ENCODE peak calls at places on chromosome 3, in eight cellular contexts. One of them, this sample, is unnamed.

GRCh38 chr3:138646527-138646926 is 38.0 kb downstream of the FAIM start:
- DNase-seq in body of pancreas: no peak
- DNase-seq in tibial nerve: no peak
- DNase-seq in HepG2: no peak
- DNase-seq in H9: no peak
- DNase-seq in ovary: no peak
- DNase-seq in SJSA1: no peak
- DNase-seq in Caco-2: no peak
- DNase-seq in this sample: no peak

GRCh38 chr3:48411606-48412374 is 18.1 kb downstream of the PLXNB1 start:
- DNase-seq in tibial nerve: peak; percentile 4
- DNase-seq in ovary: no peak
- DNase-seq in H9: no peak
- DNase-seq in SJSA1: no peak
- DNase-seq in Caco-2: no peak
- DNase-seq in body of pancreas: peak; percentile 3
- DNase-seq in HepG2: no peak
- DNase-seq in this sample: no peak

GRCh38 chr3:4417449-4417848 is 49.6 kb downstream of the SUMF1 start:
- DNase-seq in tibial nerve: no peak
- DNase-seq in body of pancreas: no peak
- DNase-seq in H9: no peak
- DNase-seq in SJSA1: no peak
- DNase-seq in ovary: no peak
- DNase-seq in Caco-2: no peak
- DNase-seq in HepG2: no peak
- DNase-seq in this sample: no peak

GRCh38 chr3:176651622-176652021 is 545.7 kb downstream of the TBL1XR1 start:
- DNase-seq in ovary: no peak
- DNase-seq in tibial nerve: no peak
- DNase-seq in body of pancreas: no peak
- DNase-seq in SJSA1: no peak
- DNase-seq in HepG2: no peak
- DNase-seq in H9: no peak
- DNase-seq in Caco-2: no peak
- DNase-seq in this sample: no peak

GRCh38 chr3:123571264-123571972 is 13.4 kb downstream of the HACD2 start:
- DNase-seq in HepG2: no peak
- DNase-seq in tibial nerve: no peak
- DNase-seq in body of pancreas: no peak
- DNase-seq in ovary: no peak
- DNase-seq in H9: peak; percentile 80
- DNase-seq in SJSA1: no peak
- DNase-seq in Caco-2: no peak
- DNase-seq in this sample: no peak

GRCh38 chr3:53171827-53172505 is 11.0 kb downstream of the PRKCD start:
- DNase-seq in HepG2: no peak
- DNase-seq in H9: peak; percentile 72
- DNase-seq in tibial nerve: no peak
- DNase-seq in Caco-2: no peak
- DNase-seq in body of pancreas: no peak
- DNase-seq in ovary: no peak
- DNase-seq in SJSA1: no peak
- DNase-seq in this sample: no peak

GRCh38 chr3:97817965-97818364 is 3.8 kb upstream of the CRYBG3 start:
- DNase-seq in SJSA1: no peak
- DNase-seq in tibial nerve: no peak
- DNase-seq in HepG2: no peak
- DNase-seq in H9: no peak
- DNase-seq in Caco-2: no peak
- DNase-seq in ovary: no peak
- DNase-seq in body of pancreas: no peak
- DNase-seq in this sample: no peak

GRCh38 chr3:188789201-188789600 is 382.6 kb upstream of the TPRG1 start:
- DNase-seq in SJSA1: no peak
- DNase-seq in Caco-2: no peak
- DNase-seq in body of pancreas: no peak
- DNase-seq in H9: no peak
- DNase-seq in ovary: no peak
- DNase-seq in tibial nerve: no peak
- DNase-seq in HepG2: no peak
- DNase-seq in this sample: no peak

GRCh38 chr3:65174713-65175112 is 486.9 kb upstream of the ADAMTS9 start:
- DNase-seq in SJSA1: no peak
- DNase-seq in tibial nerve: no peak
- DNase-seq in ovary: no peak
- DNase-seq in Caco-2: no peak
- DNase-seq in H9: no peak
- DNase-seq in body of pancreas: no peak
- DNase-seq in HepG2: no peak
- DNase-seq in this sample: no peak

DNA sequence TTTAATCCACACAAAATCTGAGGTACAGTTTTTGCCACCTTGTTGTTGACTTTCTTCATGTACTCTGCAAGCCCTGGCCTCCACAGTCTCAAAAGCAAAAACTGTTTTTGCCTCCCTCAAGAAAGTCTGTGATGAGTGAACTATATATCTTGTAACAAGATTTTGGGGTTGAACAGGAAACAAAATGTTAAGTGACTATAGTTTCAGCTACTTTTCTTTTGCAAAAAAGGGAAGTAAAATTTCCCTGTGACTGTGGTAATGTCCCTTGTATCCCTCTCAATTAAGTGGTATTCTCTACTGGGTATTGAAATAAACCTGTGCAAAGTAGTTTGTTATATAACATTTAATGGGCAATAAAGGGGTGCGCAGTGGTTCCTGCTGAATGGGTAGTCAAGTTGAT is 21.3 kb upstream of the SCAANT1 start:
- DNase-seq in tibial nerve: no peak
- DNase-seq in H9: no peak
- DNase-seq in Caco-2: no peak
- DNase-seq in ovary: no peak
- DNase-seq in body of pancreas: no peak
- DNase-seq in SJSA1: no peak
- DNase-seq in HepG2: no peak
- DNase-seq in this sample: no peak
- H3K4me1 ChIP-seq in tibial nerve: peaks cover 63% of the 10 kb centered on the region
- H3K4me1 ChIP-seq in H9: peaks cover 4% of the 10 kb centered on the region
- H3K4me1 ChIP-seq in Caco-2: peaks cover 30% of the 10 kb centered on the region
- H3K4me1 ChIP-seq in ovary: peaks cover 4% of the 10 kb centered on the region
- H3K4me1 ChIP-seq in body of pancreas: peaks cover 89% of the 10 kb centered on the region
- H3K4me1 ChIP-seq in SJSA1: peaks cover 9% of the 10 kb centered on the region
- H3K4me1 ChIP-seq in HepG2: peaks cover 41% of the 10 kb centered on the region
- H3K4me1 ChIP-seq in this sample: peaks cover 7% of the 10 kb centered on the region

DNA sequence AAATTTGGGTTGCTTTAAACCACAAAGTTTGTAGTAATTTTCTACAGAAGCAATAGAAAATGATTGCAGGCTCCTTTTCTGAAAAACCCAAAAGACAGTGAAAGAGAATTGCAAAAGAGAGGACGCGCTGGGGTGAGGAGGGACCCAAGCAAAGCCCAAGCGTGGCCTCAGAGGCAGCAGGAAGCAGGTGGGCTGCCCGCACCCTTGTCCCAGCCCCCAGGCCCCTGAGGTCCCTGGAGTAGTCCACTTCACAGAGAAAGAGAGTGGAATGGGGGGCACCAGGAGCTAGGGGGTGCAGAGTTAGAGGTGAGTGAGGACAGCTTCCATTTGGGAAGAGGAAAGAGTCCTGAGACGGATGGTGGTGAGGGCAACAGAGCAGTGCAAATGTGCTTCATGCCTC is 11.6 kb downstream of the DNAJB8 start:
- DNase-seq in tibial nerve: no peak
- DNase-seq in ovary: no peak
- DNase-seq in body of pancreas: no peak
- DNase-seq in HepG2: no peak
- DNase-seq in SJSA1: no peak
- DNase-seq in Caco-2: no peak
- DNase-seq in H9: no peak
- DNase-seq in this sample: no peak
- H3K27me3 ChIP-seq in tibial nerve: no peaks in the 10 kb centered on the region
- H3K27me3 ChIP-seq in ovary: no peaks in the 10 kb centered on the region
- H3K27me3 ChIP-seq in body of pancreas: no peaks in the 10 kb centered on the region
- H3K27me3 ChIP-seq in HepG2: peaks cover 29% of the 10 kb centered on the region
- H3K27me3 ChIP-seq in SJSA1: peaks cover 3% of the 10 kb centered on the region
- H3K27me3 ChIP-seq in Caco-2: no peaks in the 10 kb centered on the region
- H3K27me3 ChIP-seq in H9: no peaks in the 10 kb centered on the region
- H3K27me3 ChIP-seq in this sample: no peaks in the 10 kb centered on the region

DNA sequence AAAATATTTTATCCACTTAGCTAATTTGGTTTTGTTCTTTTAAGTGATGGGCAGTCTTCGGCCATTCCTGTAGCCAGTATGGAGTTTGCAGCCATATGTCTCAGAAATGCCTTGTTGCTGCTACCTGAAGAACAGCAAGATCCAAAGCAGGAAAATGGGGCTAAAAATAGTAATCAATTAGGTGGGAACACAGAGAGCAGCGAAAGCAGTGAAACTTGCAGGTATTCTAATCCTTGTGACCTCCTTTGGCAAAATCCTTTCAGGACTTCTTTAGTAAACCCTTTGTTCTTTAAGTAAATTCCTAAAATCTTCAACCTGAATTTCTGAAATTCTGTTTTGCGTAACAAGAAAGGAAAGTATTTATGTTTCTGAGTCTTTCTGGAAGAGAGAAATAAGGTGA is 49.8 kb downstream of the CNOT10 start:
- DNase-seq in ovary: no peak
- DNase-seq in HepG2: no peak
- DNase-seq in H9: no peak
- DNase-seq in tibial nerve: no peak
- DNase-seq in body of pancreas: no peak
- DNase-seq in Caco-2: no peak
- DNase-seq in SJSA1: no peak
- DNase-seq in this sample: no peak
- H3K4me1 ChIP-seq in ovary: no peaks in the 10 kb centered on the region
- H3K4me1 ChIP-seq in HepG2: no peaks in the 10 kb centered on the region
- H3K4me1 ChIP-seq in H9: no peaks in the 10 kb centered on the region
- H3K4me1 ChIP-seq in tibial nerve: no peaks in the 10 kb centered on the region
- H3K4me1 ChIP-seq in body of pancreas: no peaks in the 10 kb centered on the region
- H3K4me1 ChIP-seq in Caco-2: no peaks in the 10 kb centered on the region
- H3K4me1 ChIP-seq in SJSA1: no peaks in the 10 kb centered on the region
- H3K4me1 ChIP-seq in this sample: no peaks in the 10 kb centered on the region

GRCh38 chr3:133746722-133747086 is 511 bp downstream of the TF start:
- DNase-seq in SJSA1: no peak
- DNase-seq in Caco-2: no peak
- DNase-seq in ovary: no peak
- DNase-seq in H9: no peak
- DNase-seq in HepG2: no peak
- DNase-seq in body of pancreas: no peak
- DNase-seq in tibial nerve: no peak
- DNase-seq in this sample: no peak

GRCh38 chr3:133744241-133744640 is 2.0 kb upstream of the TF start:
- DNase-seq in body of pancreas: no peak
- DNase-seq in SJSA1: no peak
- DNase-seq in ovary: no peak
- DNase-seq in H9: no peak
- DNase-seq in tibial nerve: no peak
- DNase-seq in HepG2: no peak
- DNase-seq in Caco-2: no peak
- DNase-seq in this sample: no peak

GRCh38 chr3:133747373-133747772 is 1.2 kb downstream of the TF start:
- DNase-seq in body of pancreas: no peak
- DNase-seq in H9: no peak
- DNase-seq in Caco-2: no peak
- DNase-seq in tibial nerve: no peak
- DNase-seq in HepG2: no peak
- DNase-seq in ovary: no peak
- DNase-seq in SJSA1: no peak
- DNase-seq in this sample: no peak

GRCh38 chr3:133745981-133746721 is at the start of gene TF:
- DNase-seq in body of pancreas: no peak
- DNase-seq in SJSA1: no peak
- DNase-seq in H9: no peak
- DNase-seq in ovary: no peak
- DNase-seq in tibial nerve: no peak
- DNase-seq in HepG2: peak; percentile 95
- DNase-seq in Caco-2: no peak
- DNase-seq in this sample: no peak

GRCh38 chr3:133745108-133745507 is 1.1 kb upstream of the TF start:
- DNase-seq in Caco-2: no peak
- DNase-seq in HepG2: no peak
- DNase-seq in SJSA1: no peak
- DNase-seq in body of pancreas: no peak
- DNase-seq in H9: no peak
- DNase-seq in tibial nerve: no peak
- DNase-seq in ovary: no peak
- DNase-seq in this sample: no peak
- H3K27me3 ChIP-seq in Caco-2: no peaks in the 10 kb centered on the region
- H3K27me3 ChIP-seq in HepG2: no peaks in the 10 kb centered on the region
- H3K27me3 ChIP-seq in SJSA1: peaks cover 22% of the 10 kb centered on the region
- H3K27me3 ChIP-seq in body of pancreas: no peaks in the 10 kb centered on the region
- H3K27me3 ChIP-seq in H9: no peaks in the 10 kb centered on the region
- H3K27me3 ChIP-seq in tibial nerve: no peaks in the 10 kb centered on the region
- H3K27me3 ChIP-seq in ovary: no peaks in the 10 kb centered on the region
- H3K27me3 ChIP-seq in this sample: no peaks in the 10 kb centered on the region

DNA sequence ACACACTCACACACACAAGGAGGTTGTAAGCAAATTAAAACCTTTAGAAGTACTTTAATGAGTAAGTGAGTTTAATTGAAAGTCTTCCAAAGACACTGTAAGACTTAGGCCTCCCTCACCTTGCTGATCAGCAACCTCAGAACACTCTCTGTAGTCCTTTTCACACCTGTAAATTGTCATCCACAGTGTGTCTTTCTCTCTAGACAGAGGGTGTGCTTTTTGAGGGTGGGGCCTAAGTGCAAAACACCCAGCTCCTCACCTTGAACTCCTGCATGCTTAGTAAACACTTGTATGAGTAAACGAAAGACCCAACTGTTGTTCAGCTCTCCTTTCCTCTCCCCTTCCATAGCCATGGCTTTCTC is 183.2 kb upstream of the IL12A start:
- DNase-seq in body of pancreas: no peak
- DNase-seq in SJSA1: no peak
- DNase-seq in H9: no peak
- DNase-seq in ovary: no peak
- DNase-seq in Caco-2: no peak
- DNase-seq in HepG2: no peak
- DNase-seq in tibial nerve: no peak
- DNase-seq in this sample: no peak
- H3K4me1 ChIP-seq in body of pancreas: no peaks in the 10 kb centered on the region
- H3K4me1 ChIP-seq in SJSA1: peaks cover 17% of the 10 kb centered on the region
- H3K4me1 ChIP-seq in H9: no peaks in the 10 kb centered on the region
- H3K4me1 ChIP-seq in ovary: peaks cover 4% of the 10 kb centered on the region
- H3K4me1 ChIP-seq in Caco-2: peaks cover 33% of the 10 kb centered on the region
- H3K4me1 ChIP-seq in HepG2: peaks cover 2% of the 10 kb centered on the region
- H3K4me1 ChIP-seq in tibial nerve: peaks cover 17% of the 10 kb centered on the region
- H3K4me1 ChIP-seq in this sample: no peaks in the 10 kb centered on the region

DNA sequence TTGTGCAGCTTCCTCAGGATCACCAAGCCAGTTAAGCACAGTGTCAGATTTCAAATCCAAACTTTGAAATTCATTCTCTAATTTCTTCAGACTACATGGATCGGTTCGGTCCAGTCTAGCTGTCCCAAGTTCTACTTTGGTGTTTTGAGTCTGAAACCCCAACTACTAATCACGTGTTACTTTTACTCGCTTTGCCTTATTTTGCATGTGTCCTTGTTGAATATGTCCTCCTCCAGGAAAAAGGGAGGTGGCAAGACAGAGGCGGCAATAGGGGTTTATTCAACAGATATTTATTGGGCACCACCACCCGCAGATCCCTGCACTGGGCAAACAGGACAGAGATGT is 496 bp upstream of the GXYLT2 start:
- DNase-seq in ovary: no peak
- DNase-seq in SJSA1: no peak
- DNase-seq in tibial nerve: no peak
- DNase-seq in Caco-2: no peak
- DNase-seq in body of pancreas: no peak
- DNase-seq in H9: no peak
- DNase-seq in HepG2: no peak
- DNase-seq in this sample: no peak
- H3K27me3 ChIP-seq in ovary: no peaks in the 10 kb centered on the region
- H3K27me3 ChIP-seq in SJSA1: no peaks in the 10 kb centered on the region
- H3K27me3 ChIP-seq in tibial nerve: no peaks in the 10 kb centered on the region
- H3K27me3 ChIP-seq in Caco-2: no peaks in the 10 kb centered on the region
- H3K27me3 ChIP-seq in body of pancreas: no peaks in the 10 kb centered on the region
- H3K27me3 ChIP-seq in H9: peaks cover 4% of the 10 kb centered on the region
- H3K27me3 ChIP-seq in HepG2: no peaks in the 10 kb centered on the region
- H3K27me3 ChIP-seq in this sample: peaks cover 6% of the 10 kb centered on the region

GRCh38 chr3:134665243-134665642 is 14.4 kb upstream of the KY start:
- DNase-seq in tibial nerve: no peak
- DNase-seq in SJSA1: no peak
- DNase-seq in body of pancreas: no peak
- DNase-seq in ovary: no peak
- DNase-seq in H9: no peak
- DNase-seq in Caco-2: no peak
- DNase-seq in HepG2: no peak
- DNase-seq in this sample: no peak
- H3K4me1 ChIP-seq in tibial nerve: no peaks in the 10 kb centered on the region
- H3K4me1 ChIP-seq in SJSA1: peaks cover 10% of the 10 kb centered on the region
- H3K4me1 ChIP-seq in body of pancreas: no peaks in the 10 kb centered on the region
- H3K4me1 ChIP-seq in ovary: no peaks in the 10 kb centered on the region
- H3K4me1 ChIP-seq in H9: no peaks in the 10 kb centered on the region
- H3K4me1 ChIP-seq in Caco-2: no peaks in the 10 kb centered on the region
- H3K4me1 ChIP-seq in HepG2: no peaks in the 10 kb centered on the region
- H3K4me1 ChIP-seq in this sample: no peaks in the 10 kb centered on the region

This sample was measured in small intestine.